ENCODE peak calls at places on chromosomes 12 and 14, in ten cellular contexts. One of them, this sample, is unnamed.

GRCh38 chr12:43292699-43293098 is 259.3 kb downstream of the ADAMTS20 start:
- DNase-seq in HT1080: peak
- DNase-seq in GM23248: peak
- DNase-seq in mucosa of gallbladder: no peak
- DNase-seq in effector memory CD8-positive, alpha-beta T cell: no peak
- DNase-seq in caudate nucleus: no peak
- DNase-seq in AG10803: peak
- DNase-seq in MCF 10A: peak
- DNase-seq in ovary: no peak
- DNase-seq in dermis blood vessel endothelial cell: peak
- DNase-seq in this sample: no peak

GRCh38 chr12:26524862-26525465 is 308.0 kb downstream of the ITPR2 start:
- DNase-seq in HT1080: peak
- DNase-seq in GM23248: peak
- DNase-seq in mucosa of gallbladder: no peak
- DNase-seq in effector memory CD8-positive, alpha-beta T cell: no peak
- DNase-seq in caudate nucleus: no peak
- DNase-seq in AG10803: no peak
- DNase-seq in MCF 10A: peak
- DNase-seq in ovary: no peak
- DNase-seq in dermis blood vessel endothelial cell: peak
- DNase-seq in this sample: no peak

GRCh38 chr14:101108579-101109346 is 205.2 kb upstream of the RTL1 start:
- DNase-seq in HT1080: no peak
- DNase-seq in GM23248: no peak
- DNase-seq in mucosa of gallbladder: no peak
- DNase-seq in effector memory CD8-positive, alpha-beta T cell: no peak
- DNase-seq in caudate nucleus: no peak
- DNase-seq in AG10803: no peak
- DNase-seq in MCF 10A: no peak
- DNase-seq in ovary: no peak
- DNase-seq in dermis blood vessel endothelial cell: no peak
- DNase-seq in this sample: no peak

GRCh38 chr12:103834897-103835390 is 6.1 kb downstream of the NT5DC3 start:
- DNase-seq in HT1080: no peak
- DNase-seq in GM23248: no peak
- DNase-seq in mucosa of gallbladder: no peak
- DNase-seq in effector memory CD8-positive, alpha-beta T cell: no peak
- DNase-seq in caudate nucleus: no peak
- DNase-seq in AG10803: no peak
- DNase-seq in MCF 10A: no peak
- DNase-seq in ovary: no peak
- DNase-seq in dermis blood vessel endothelial cell: no peak
- DNase-seq in this sample: no peak

GRCh38 chr14:28759056-28759657 is 7.4 kb upstream of the FOXG1 start:
- DNase-seq in HT1080: no peak
- DNase-seq in GM23248: peak
- DNase-seq in mucosa of gallbladder: no peak
- DNase-seq in effector memory CD8-positive, alpha-beta T cell: no peak
- DNase-seq in caudate nucleus: no peak
- DNase-seq in AG10803: no peak
- DNase-seq in MCF 10A: no peak
- DNase-seq in ovary: no peak
- DNase-seq in dermis blood vessel endothelial cell: no peak
- DNase-seq in this sample: no peak

GRCh38 chr12:54958048-54958658 is 26.4 kb downstream of the TESPA1 start:
- DNase-seq in HT1080: peak
- DNase-seq in GM23248: peak
- DNase-seq in mucosa of gallbladder: peak
- DNase-seq in effector memory CD8-positive, alpha-beta T cell: peak
- DNase-seq in caudate nucleus: no peak
- DNase-seq in AG10803: peak
- DNase-seq in MCF 10A: peak
- DNase-seq in ovary: peak
- DNase-seq in dermis blood vessel endothelial cell: peak
- DNase-seq in this sample: peak

GRCh38 chr14:102511538-102511937 is 2.0 kb upstream of the ANKRD9 start:
- DNase-seq in HT1080: no peak
- DNase-seq in GM23248: no peak
- DNase-seq in mucosa of gallbladder: no peak
- DNase-seq in effector memory CD8-positive, alpha-beta T cell: no peak
- DNase-seq in caudate nucleus: no peak
- DNase-seq in AG10803: no peak
- DNase-seq in MCF 10A: no peak
- DNase-seq in ovary: no peak
- DNase-seq in dermis blood vessel endothelial cell: no peak
- DNase-seq in this sample: no peak

GRCh38 chr12:11822071-11822818 is 172.8 kb downstream of the ETV6 start:
- DNase-seq in HT1080: peak
- DNase-seq in GM23248: peak
- DNase-seq in mucosa of gallbladder: no peak
- DNase-seq in effector memory CD8-positive, alpha-beta T cell: no peak
- DNase-seq in caudate nucleus: no peak
- DNase-seq in AG10803: peak
- DNase-seq in MCF 10A: peak
- DNase-seq in ovary: no peak
- DNase-seq in dermis blood vessel endothelial cell: peak
- DNase-seq in this sample: no peak

GRCh38 chr12:71730936-71731335 is 23.7 kb upstream of the RAB21 start:
- DNase-seq in HT1080: peak
- DNase-seq in GM23248: no peak
- DNase-seq in mucosa of gallbladder: no peak
- DNase-seq in effector memory CD8-positive, alpha-beta T cell: no peak
- DNase-seq in caudate nucleus: no peak
- DNase-seq in AG10803: no peak
- DNase-seq in MCF 10A: no peak
- DNase-seq in ovary: no peak
- DNase-seq in dermis blood vessel endothelial cell: no peak
- DNase-seq in this sample: no peak

GRCh38 chr14:88518592-88519512 is 36.0 kb downstream of the PTPN21 start:
- DNase-seq in HT1080: peak
- DNase-seq in GM23248: peak
- DNase-seq in mucosa of gallbladder: no peak
- DNase-seq in effector memory CD8-positive, alpha-beta T cell: no peak
- DNase-seq in caudate nucleus: no peak
- DNase-seq in AG10803: peak
- DNase-seq in MCF 10A: peak
- DNase-seq in ovary: no peak
- DNase-seq in dermis blood vessel endothelial cell: peak
- DNase-seq in this sample: no peak

GRCh38 chr12:2639020-2639298 is 155.8 kb upstream of the FKBP4 start:
- DNase-seq in HT1080: no peak
- DNase-seq in GM23248: no peak
- DNase-seq in mucosa of gallbladder: no peak
- DNase-seq in effector memory CD8-positive, alpha-beta T cell: no peak
- DNase-seq in caudate nucleus: no peak
- DNase-seq in AG10803: no peak
- DNase-seq in MCF 10A: no peak
- DNase-seq in ovary: no peak
- DNase-seq in dermis blood vessel endothelial cell: no peak
- DNase-seq in this sample: no peak

GRCh38 chr12:56163533-56164344 is 5.6 kb downstream of the MYL6 start:
- DNase-seq in HT1080: no peak
- DNase-seq in GM23248: no peak
- DNase-seq in mucosa of gallbladder: no peak
- DNase-seq in effector memory CD8-positive, alpha-beta T cell: no peak
- DNase-seq in caudate nucleus: no peak
- DNase-seq in AG10803: no peak
- DNase-seq in MCF 10A: no peak
- DNase-seq in ovary: no peak
- DNase-seq in dermis blood vessel endothelial cell: no peak
- DNase-seq in this sample: no peak

GRCh38 chr12:123897221-123897620 is 75.4 kb downstream of the CCDC92 start:
- DNase-seq in HT1080: peak
- DNase-seq in GM23248: peak
- DNase-seq in mucosa of gallbladder: no peak
- DNase-seq in effector memory CD8-positive, alpha-beta T cell: no peak
- DNase-seq in caudate nucleus: no peak
- DNase-seq in AG10803: peak
- DNase-seq in MCF 10A: peak
- DNase-seq in ovary: no peak
- DNase-seq in dermis blood vessel endothelial cell: no peak
- DNase-seq in this sample: no peak

GRCh38 chr12:68267892-68268396 is 14.5 kb upstream of the IL22 start:
- DNase-seq in HT1080: no peak
- DNase-seq in GM23248: peak
- DNase-seq in mucosa of gallbladder: no peak
- DNase-seq in effector memory CD8-positive, alpha-beta T cell: no peak
- DNase-seq in caudate nucleus: no peak
- DNase-seq in AG10803: peak
- DNase-seq in MCF 10A: peak
- DNase-seq in ovary: no peak
- DNase-seq in dermis blood vessel endothelial cell: no peak
- DNase-seq in this sample: no peak

GRCh38 chr12:115023279-115023678 is 339.3 kb upstream of the TBX3 start:
- DNase-seq in HT1080: no peak
- DNase-seq in GM23248: peak
- DNase-seq in mucosa of gallbladder: no peak
- DNase-seq in effector memory CD8-positive, alpha-beta T cell: no peak
- DNase-seq in caudate nucleus: no peak
- DNase-seq in AG10803: peak
- DNase-seq in MCF 10A: no peak
- DNase-seq in ovary: peak
- DNase-seq in dermis blood vessel endothelial cell: no peak
- DNase-seq in this sample: no peak

This sample was measured in CD8-positive, alpha-beta memory T cell.